ENCODE peak calls at places on chromosomes 6 and 20, in eight cellular contexts. L, G, J, C, I, Z, Q and D are unnamed samples.

GRCh38 chr20:33169176-33169794 is 1.3 kb downstream of the BPIFA2 start:
- DNase-seq in L (no peak), G (no peak), J (no peak), C (no peak), I (no peak), Z (no peak), Q (no peak), D (no peak)

GRCh38 chr6:169669889-169670288 is 31.9 kb downstream of the WDR27 start:
- DNase-seq in L (no peak), G (no peak), J (no peak), C (peak; percentile 58), I (peak; percentile 64), Z (no peak), Q (no peak), D (no peak)

GRCh38 chr20:50263831-50264230 is 73.2 kb downstream of the CEBPB start:
- DNase-seq in L (no peak), G (no peak), J (no peak), C (no peak), I (no peak), Z (no peak), Q (no peak), D (no peak)

GRCh38 chr20:54415967-54416366 is 59.4 kb upstream of the DOK5 start:
- DNase-seq in L (no peak), G (no peak), J (no peak), C (no peak), I (no peak), Z (no peak), Q (no peak), D (no peak)

GRCh38 chr6:41517473-41517872 is 28.7 kb upstream of the FOXP4 start:
- DNase-seq in L (no peak), G (no peak), J (peak; percentile 47), C (no peak), I (no peak), Z (no peak), Q (no peak), D (no peak)

GRCh38 chr6:12010635-12011275 is 1.4 kb upstream of the HIVEP1 start:
- DNase-seq in L (no peak), G (peak; percentile 48), J (peak; percentile 79), C (peak; percentile 86), I (no peak), Z (peak; percentile 64), Q (peak; percentile 33), D (peak; percentile 57)

GRCh38 chr20:31695849-31696804 is 26.5 kb downstream of the BCL2L1 start:
- DNase-seq in L (peak; percentile 75), G (no peak), J (peak; percentile 58), C (peak; percentile 89), I (peak; percentile 49), Z (no peak), Q (peak; percentile 85), D (no peak)

GRCh38 chr6:2818593-2818992 is 23.1 kb downstream of the SERPINB1 start:
- DNase-seq in L (no peak), G (no peak), J (no peak), C (no peak), I (peak; percentile 69), Z (no peak), Q (no peak), D (no peak)

GRCh38 chr20:9071976-9072726 is 3.3 kb downstream of the PLCB4 start:
- DNase-seq in L (no peak), G (no peak), J (no peak), C (no peak), I (no peak), Z (no peak), Q (no peak), D (no peak)

GRCh38 chr6:165390475-165390874 is 81.1 kb upstream of the C6orf118 start:
- DNase-seq in L (no peak), G (no peak), J (no peak), C (no peak), I (no peak), Z (no peak), Q (no peak), D (no peak)

GRCh38 chr20:61994546-61994945 is 71.1 kb downstream of the TAF4 start:
- DNase-seq in L (no peak), G (no peak), J (no peak), C (no peak), I (no peak), Z (no peak), Q (no peak), D (no peak)

GRCh38 chr20:35558416-35558815 is 16.5 kb downstream of the ERGIC3 start:
- DNase-seq in L (no peak), G (no peak), J (no peak), C (no peak), I (no peak), Z (no peak), Q (no peak), D (no peak)

GRCh38 chr20:46088409-46089075 is 1.2 kb downstream of the NCOA5 start:
- DNase-seq in L (no peak), G (no peak), J (no peak), C (no peak), I (peak; percentile 8), Z (no peak), Q (peak; percentile 10), D (no peak)

GRCh38 chr20:11387189-11387754 is 530.4 kb upstream of the BTBD3 start:
- DNase-seq in L (peak; percentile 42), G (no peak), J (no peak), C (no peak), I (peak; percentile 43), Z (no peak), Q (peak; percentile 43), D (no peak)

GRCh38 chr6:127539292-127539691 is 20.2 kb upstream of the MTCL3 start:
- DNase-seq in L (no peak), G (peak; percentile 36), J (no peak), C (no peak), I (peak; percentile 59), Z (no peak), Q (no peak), D (no peak)

GRCh38 chr6:84220809-84221409 is 6.5 kb downstream of the CEP162 start:
- DNase-seq in L (no peak), G (no peak), J (no peak), C (no peak), I (peak; percentile 53), Z (no peak), Q (no peak), D (no peak)

GRCh38 chr20:34861386-34862084 is 11.1 kb downstream of the GGT7 start:
- DNase-seq in L (no peak), G (no peak), J (no peak), C (no peak), I (no peak), Z (no peak), Q (no peak), D (no peak)

GRCh38 chr20:53900380-53900999 is 169.9 kb downstream of the BCAS1 start:
- DNase-seq in L (peak; percentile 67), G (no peak), J (no peak), C (no peak), I (peak; percentile 78), Z (no peak), Q (peak; percentile 26), D (no peak)

GRCh38 chr6:6694825-6695710 is 106.5 kb downstream of the LY86 start:
- DNase-seq in L (no peak), G (no peak), J (peak; percentile 62), C (no peak), I (peak; percentile 33), Z (no peak), Q (no peak), D (no peak)

GRCh38 chr6:6695711-6696048 is 107.2 kb downstream of the LY86 start:
- DNase-seq in L (no peak), G (no peak), J (no peak), C (no peak), I (peak; percentile 48), Z (no peak), Q (no peak), D (no peak)

GRCh38 chr6:6697620-6698019 is 109.1 kb downstream of the LY86 start:
- DNase-seq in L (no peak), G (no peak), J (no peak), C (no peak), I (no peak), Z (no peak), Q (no peak), D (no peak)

GRCh38 chr6:6696867-6697531 is 108.5 kb downstream of the LY86 start:
- DNase-seq in L (no peak), G (peak; percentile 55), J (peak; percentile 63), C (peak; percentile 72), I (peak; percentile 70), Z (peak; percentile 77), Q (peak; percentile 33), D (peak; percentile 85)

GRCh38 chr6:6694368-6694780 is 105.9 kb downstream of the LY86 start:
- DNase-seq in L (no peak), G (no peak), J (peak; percentile 61), C (no peak), I (no peak), Z (no peak), Q (no peak), D (no peak)
- TF ChIP-seq CTCF in L (no peak), G (no peak), J (no peak), C (no peak), I (no peak), Z (no peak), Q (no peak), D (no peak)

DNA sequence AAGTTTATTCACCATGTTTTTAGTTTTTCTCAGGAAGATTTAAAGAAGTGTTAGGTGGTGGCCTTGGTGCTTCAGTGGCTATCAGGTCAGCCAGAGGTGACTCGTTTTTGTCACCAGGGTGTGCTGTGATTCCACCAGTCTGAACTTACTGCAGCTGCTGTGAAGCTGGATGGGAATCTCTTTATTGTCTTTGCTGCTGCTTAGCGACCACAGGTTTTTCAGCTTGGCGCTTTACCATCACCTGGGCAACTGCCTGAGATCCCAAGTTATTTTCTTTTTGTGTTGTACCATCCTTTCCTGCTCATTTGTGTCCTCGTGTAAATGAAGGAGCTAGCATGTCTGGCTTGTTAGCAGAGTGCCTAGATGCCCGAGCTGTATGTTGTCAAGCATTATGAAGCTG is 146.9 kb downstream of the MACROD2 start:
- DNase-seq in L (peak; percentile 37), G (peak; percentile 7), J (peak; percentile 34), C (no peak), I (peak; percentile 62), Z (peak; percentile 61), Q (peak; percentile 58), D (peak; percentile 67)
- TF ChIP-seq CTCF in L (peak; percentile 63), G (no peak), J (peak; percentile 28), C (peak; percentile 63), I (no peak), Z (peak; percentile 42), Q (peak; percentile 85), D (peak; percentile 31)

DNA sequence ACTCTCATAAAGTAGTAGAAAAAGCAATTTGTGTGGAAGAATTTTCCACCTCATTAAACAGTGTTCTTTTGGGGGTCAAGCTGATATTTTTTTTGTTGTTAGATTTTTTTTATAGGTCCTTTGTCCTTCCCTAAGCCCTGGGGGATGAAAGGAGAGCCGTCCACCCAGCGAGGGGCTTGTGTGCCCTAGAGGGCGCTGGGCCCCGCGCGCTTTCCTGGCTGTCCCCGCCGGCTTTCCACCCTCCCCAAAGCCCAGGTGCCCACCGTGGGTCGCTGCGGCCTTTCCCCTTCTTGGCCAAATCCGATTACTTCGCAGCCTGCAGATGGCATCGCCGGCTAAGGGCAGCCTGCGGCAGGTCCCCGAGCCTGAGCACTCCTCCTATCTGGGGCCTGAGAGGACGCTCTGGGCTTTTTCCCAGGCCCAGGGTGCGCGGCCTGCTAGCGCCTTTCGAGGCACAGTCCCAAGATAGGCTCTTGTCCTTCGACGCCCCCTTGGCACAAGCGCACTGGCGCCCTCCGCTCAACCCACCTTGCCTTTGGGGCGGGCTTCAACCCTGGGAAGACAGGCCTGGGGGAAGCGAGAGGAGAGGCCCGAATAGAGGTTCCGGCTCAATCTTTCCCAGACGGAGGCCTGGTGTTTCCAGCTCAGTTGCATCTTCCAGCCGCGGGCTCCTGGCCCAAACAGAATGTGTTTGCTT is 33.6 kb downstream of the TFAP2A start:
- DNase-seq in L (no peak), G (no peak), J (no peak), C (no peak), I (no peak), Z (no peak), Q (no peak), D (no peak)
- TF ChIP-seq CTCF in L (peak; percentile 39), G (peak; percentile 7), J (no peak), C (no peak), I (no peak), Z (no peak), Q (no peak), D (no peak)

GRCh38 chr6:31970604-31971271 is 1.2 kb downstream of the DXO start:
- DNase-seq in L (no peak), G (no peak), J (no peak), C (no peak), I (no peak), Z (no peak), Q (no peak), D (no peak)
- TF ChIP-seq CTCF in L (no peak), G (no peak), J (no peak), C (no peak), I (no peak), Z (no peak), Q (no peak), D (no peak)